ENCODE peak calls at places on chromosomes 16 and 17, in ten cellular contexts. D is cardiac fibroblast, M is SW480, B is fibroblast of the aortic adventitia, Q is NCI-H460, A is ELR, N is thoracic aorta, H is fibroblast of mammary gland, V is kidney, C is LHCN-M2. W is an unnamed sample.
A peak's percentile ranks its signal among the peaks of the same experiment; 100 is the strongest.

GRCh38 chr17:62744259-62744658 is 63.9 kb downstream of the MARCHF10 start:
- DNase-seq in B (no peak), N (no peak), Q (no peak), D (no peak), H (no peak), C (no peak), M (no peak), V (no peak), A (no peak), W (no peak)

GRCh38 chr17:80877829-80878303 is 113.8 kb upstream of the CHMP6 start:
- DNase-seq in C (no peak), N (no peak), H (no peak), Q (no peak), B (no peak), A (no peak), M (no peak), D (no peak), V (peak; percentile 43), W (no peak)

GRCh38 chr16:31221357-31222160 is 4.6 kb upstream of the PYDC1 start:
- DNase-seq in C (no peak), A (no peak), V (no peak), D (no peak), Q (no peak), M (no peak), H (no peak), N (no peak), B (no peak), W (no peak)

GRCh38 chr16:3187798-3188674 is at the start of gene OR1F1:
- DNase-seq in M (no peak), C (peak; percentile 80), A (peak; percentile 83), N (no peak), Q (peak; percentile 68), H (peak; percentile 73), B (peak; percentile 62), V (no peak), D (peak; percentile 91), W (no peak)

GRCh38 chr17:2867441-2868424 is 71.5 kb downstream of the RAP1GAP2 start:
- DNase-seq in D (peak; percentile 80), N (no peak), Q (no peak), H (peak; percentile 98), M (no peak), B (peak; percentile 35), C (peak; percentile 53), V (no peak), A (peak; percentile 66), W (no peak)

GRCh38 chr16:8848939-8849391 is 19.8 kb downstream of the CARHSP1 start:
- DNase-seq in V (peak; percentile 61), N (no peak), D (peak; percentile 82), B (peak; percentile 38), H (peak; percentile 88), C (peak; percentile 85), A (peak; percentile 90), Q (no peak), M (no peak), W (no peak)

GRCh38 chr17:7631398-7632380 is 1.8 kb downstream of the SHBG start:
- DNase-seq in C (no peak), H (no peak), B (no peak), A (no peak), Q (no peak), N (no peak), M (no peak), D (no peak), V (no peak), W (no peak)

GRCh38 chr17:50268040-50268439 is 6.2 kb upstream of the TMEM92 start:
- DNase-seq in A (no peak), Q (no peak), H (no peak), D (no peak), B (no peak), V (no peak), C (no peak), N (no peak), M (no peak), W (no peak)

W was measured in upper lobe of left lung.